ENCODE peak calls at places on chromosomes 3 and 15, in four cellular contexts. One of them, this sample, is unnamed.

GRCh38 chr15:94066811-94067210 is 164.6 kb upstream of the MCTP2 start:
- DNase-seq in H1: no peak
- DNase-seq in HCT116: no peak
- DNase-seq in WTC11: no peak
- DNase-seq in this sample: no peak

GRCh38 chr3:11021611-11022011 is 29.1 kb downstream of the SLC6A1 start:
- DNase-seq in H1: peak
- DNase-seq in HCT116: no peak
- DNase-seq in WTC11: peak
- DNase-seq in this sample: no peak

GRCh38 chr15:35545316-35545824 is 595 bp downstream of the DPH6 start:
- DNase-seq in H1: no peak
- DNase-seq in HCT116: peak
- DNase-seq in WTC11: no peak
- DNase-seq in this sample: peak

GRCh38 chr3:194035406-194036138 is 100.4 kb upstream of the HES1 start:
- DNase-seq in H1: no peak
- DNase-seq in HCT116: no peak
- DNase-seq in WTC11: no peak
- DNase-seq in this sample: no peak

GRCh38 chr3:30169459-30169858 is 436.9 kb upstream of the TGFBR2 start:
- DNase-seq in H1: no peak
- DNase-seq in HCT116: no peak
- DNase-seq in WTC11: no peak
- DNase-seq in this sample: no peak

GRCh38 chr3:115272036-115272824 is 125.1 kb upstream of the ZBTB20 start:
- DNase-seq in H1: no peak
- DNase-seq in HCT116: no peak
- DNase-seq in WTC11: no peak
- DNase-seq in this sample: no peak

GRCh38 chr15:22904736-22905135 is 66.3 kb downstream of the NIPA2 start:
- DNase-seq in H1: no peak
- DNase-seq in HCT116: no peak
- DNase-seq in WTC11: no peak
- DNase-seq in this sample: no peak

GRCh38 chr3:103173940-103174339 is 739.1 kb downstream of the ZPLD1 start:
- DNase-seq in H1: no peak
- DNase-seq in HCT116: no peak
- DNase-seq in WTC11: no peak
- DNase-seq in this sample: no peak

GRCh38 chr15:43376017-43376705 is 5.3 kb downstream of the TUBGCP4 start:
- DNase-seq in H1: peak
- DNase-seq in HCT116: peak
- DNase-seq in WTC11: peak
- DNase-seq in this sample: peak
- TF ChIP-seq ATF3 in H1: no peak
- TF ChIP-seq ATF3 in HCT116: no peak
- TF ChIP-seq ATF3 in WTC11: no peak
- TF ChIP-seq ATF3 in this sample: no peak

GRCh38 chr3:155327430-155327829 is 33.9 kb upstream of the STRIT1 start:
- DNase-seq in H1: no peak
- DNase-seq in HCT116: no peak
- DNase-seq in WTC11: no peak
- DNase-seq in this sample: no peak

GRCh38 chr3:155326901-155327300 is 33.4 kb upstream of the STRIT1 start:
- DNase-seq in H1: no peak
- DNase-seq in HCT116: no peak
- DNase-seq in WTC11: no peak
- DNase-seq in this sample: no peak

GRCh38 chr3:155326249-155326648 is 32.8 kb upstream of the STRIT1 start:
- DNase-seq in H1: no peak
- DNase-seq in HCT116: no peak
- DNase-seq in WTC11: no peak
- DNase-seq in this sample: no peak

GRCh38 chr3:155323063-155323666 is 29.7 kb upstream of the STRIT1 start:
- DNase-seq in H1: no peak
- DNase-seq in HCT116: peak
- DNase-seq in WTC11: peak
- DNase-seq in this sample: peak

GRCh38 chr3:155325263-155325835 is 31.9 kb upstream of the STRIT1 start:
- DNase-seq in H1: no peak
- DNase-seq in HCT116: no peak
- DNase-seq in WTC11: peak
- DNase-seq in this sample: peak
- TF ChIP-seq ATF3 in H1: no peak
- TF ChIP-seq ATF3 in HCT116: no peak
- TF ChIP-seq ATF3 in WTC11: no peak
- TF ChIP-seq ATF3 in this sample: no peak

DNA sequence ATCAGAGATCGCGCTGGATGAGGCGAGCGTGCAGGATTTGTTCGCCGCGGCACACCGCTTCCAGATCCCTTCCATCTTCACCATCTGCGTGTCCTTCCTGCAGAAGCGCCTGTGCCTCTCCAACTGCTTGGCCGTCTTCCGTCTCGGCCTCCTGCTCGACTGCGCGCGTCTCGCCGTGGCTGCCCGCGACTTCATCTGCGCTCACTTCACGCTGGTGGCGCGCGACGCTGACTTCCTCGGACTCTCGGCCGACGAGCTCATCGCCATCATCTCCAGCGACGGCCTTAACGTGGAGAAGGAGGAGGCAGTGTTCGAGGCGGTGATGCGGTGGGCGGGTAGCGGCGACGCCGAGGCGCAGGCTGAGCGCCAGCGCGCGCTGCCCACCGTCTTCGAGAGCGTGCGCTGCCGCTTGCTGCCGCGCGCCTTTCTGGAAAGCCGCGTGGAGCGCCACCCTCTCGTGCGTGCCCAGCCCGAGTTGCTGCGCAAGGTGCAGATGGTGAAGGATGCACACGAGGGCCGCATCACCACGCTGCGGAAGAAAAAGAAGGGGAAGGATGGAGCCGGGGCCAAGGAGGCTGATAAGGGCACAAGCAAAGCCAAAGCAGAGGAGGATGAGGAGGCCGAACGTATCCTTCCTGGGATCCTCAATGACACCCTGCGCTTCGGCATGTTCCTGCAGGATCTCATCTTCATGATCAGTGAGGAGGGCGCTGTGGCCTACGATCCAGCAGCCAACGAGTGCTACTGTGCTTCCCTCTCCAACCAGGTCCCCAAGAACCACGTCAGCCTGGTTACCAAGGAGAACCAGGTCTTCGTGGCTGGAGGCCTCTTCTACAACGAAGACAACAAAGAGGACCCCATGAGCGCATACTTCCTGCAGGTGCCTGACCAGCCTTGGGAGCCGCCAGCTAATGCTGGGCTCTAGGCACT is 819 bp downstream of the KLHL40 start:
- DNase-seq in H1: no peak
- DNase-seq in HCT116: no peak
- DNase-seq in WTC11: no peak
- DNase-seq in this sample: no peak
- TF ChIP-seq ATF3 in H1: no peak
- TF ChIP-seq ATF3 in HCT116: no peak
- TF ChIP-seq ATF3 in WTC11: no peak
- TF ChIP-seq ATF3 in this sample: no peak

DNA sequence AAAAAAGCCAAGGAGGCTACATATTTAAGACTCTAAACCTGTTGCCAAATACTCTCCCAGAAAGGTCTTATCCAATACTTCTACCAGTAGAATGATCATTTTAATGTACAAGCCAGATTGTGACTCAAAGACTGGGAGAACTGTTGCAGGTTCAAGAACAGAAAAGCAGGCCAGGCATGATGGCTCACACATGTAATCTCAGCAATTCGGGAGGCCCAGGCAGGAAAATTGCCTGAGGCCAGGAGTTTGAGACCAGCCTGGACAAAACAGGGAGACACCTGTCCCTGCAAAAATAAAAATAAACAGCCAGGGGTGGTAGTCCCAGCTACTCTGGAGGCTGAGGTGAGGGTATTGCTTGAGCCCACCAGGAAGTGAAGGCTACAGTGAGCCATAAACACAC is 17.8 kb upstream of the THUMPD3 start:
- DNase-seq in H1: no peak
- DNase-seq in HCT116: no peak
- DNase-seq in WTC11: no peak
- DNase-seq in this sample: no peak
- TF ChIP-seq ATF3 in H1: no peak
- TF ChIP-seq ATF3 in HCT116: no peak
- TF ChIP-seq ATF3 in WTC11: no peak
- TF ChIP-seq ATF3 in this sample: no peak